ENCODE peak calls at places on chromosomes 4 and X, in four cellular contexts. G is stimulated activated naive B cell treated with anti-CD40 and anti-IgM and Interleukin-4, amounts not matched to agents 10 μg/mL and 1 μg/mL and 100 μg/mL, for 72 hours; Z is activated T-helper 1 cell treated with anti-CD3 and anti-CD28 coated beads, Interleukin-2, amount 50 U/mL, for 16 hours; M is dorsolateral prefrontal cortex. N is an unnamed sample.

GRCh38 chr4:145731026-145731425 is 51.1 kb downstream of the C4orf51 start:
- DNase-seq in M (no peak), G (no peak), Z (no peak), N (no peak)

GRCh38 chr4:88757067-88757466 is 59.4 kb upstream of the NAP1L5 start:
- DNase-seq in M (no peak), Z (no peak), G (no peak), N (no peak)

GRCh38 chrX:74133156-74133796 is 170.7 kb upstream of the ZCCHC13 start:
- DNase-seq in G (peak; percentile 3), Z (no peak), M (no peak), N (peak; percentile 42)

GRCh38 chrX:15344106-15344505 is 8.8 kb upstream of the PIGA start:
- DNase-seq in G (no peak), M (no peak), Z (no peak), N (no peak)

GRCh38 chrX:16188687-16189086 is 21.4 kb downstream of the MAGEB17 start:
- DNase-seq in G (no peak), Z (no peak), M (no peak), N (no peak)

GRCh38 chr4:19135886-19136633 is 1114.5 kb upstream of the LCORL start:
- DNase-seq in G (no peak), M (no peak), Z (no peak), N (no peak)

GRCh38 chr4:123170843-123171242 is 225.8 kb upstream of the SPRY1 start:
- DNase-seq in M (no peak), G (no peak), Z (no peak), N (no peak)

GRCh38 chr4:102736636-102737549 is 23.9 kb downstream of the MANBA start:
- DNase-seq in M (no peak), G (no peak), Z (no peak), N (no peak)

GRCh38 chr4:48042979-48043461 is 26.4 kb downstream of the NIPAL1 start:
- DNase-seq in G (no peak), M (no peak), Z (no peak), N (no peak)

GRCh38 chr4:3879681-3880594 is 113.8 kb downstream of the ADRA2C start:
- DNase-seq in Z (no peak), M (no peak), G (no peak), N (no peak)

GRCh38 chrX:39654183-39654925 is 443.4 kb downstream of the BCOR start:
- DNase-seq in Z (no peak), G (no peak), M (no peak), N (no peak)

GRCh38 chr4:98851806-98852205 is 77.1 kb downstream of the EIF4E start:
- DNase-seq in Z (no peak), G (no peak), M (no peak), N (no peak)

GRCh38 chr4:141131738-141132688 is 1.3 kb downstream of the RNF150 start:
- DNase-seq in M (peak; percentile 60), G (no peak), Z (no peak), N (peak; percentile 7)

GRCh38 chr4:34417160-34417559 is 1827.2 kb downstream of the ARAP2 start:
- DNase-seq in Z (no peak), G (no peak), M (no peak), N (no peak)

GRCh38 chr4:2337896-2338295 is 76.0 kb upstream of the MXD4 start:
- DNase-seq in Z (no peak), M (no peak), G (no peak), N (no peak)

GRCh38 chrX:85851418-85851817 is 195.9 kb downstream of the CHM start:
- DNase-seq in G (no peak), Z (no peak), M (no peak), N (no peak)

GRCh38 chr4:71974681-71975080 is 57.1 kb upstream of the NPFFR2 start:
- DNase-seq in Z (no peak), M (no peak), G (no peak), N (no peak)

GRCh38 chr4:128861856-128862518 is 52.5 kb downstream of the JADE1 start:
- DNase-seq in Z (no peak), G (no peak), M (no peak), N (no peak)

GRCh38 chrX:120672389-120672788 is 42.5 kb upstream of the C1GALT1C1 start:
- DNase-seq in Z (no peak), M (no peak), G (no peak), N (no peak)

GRCh38 chr4:66294626-66295025 is 624.3 kb upstream of the EPHA5 start:
- DNase-seq in M (no peak), G (no peak), Z (no peak), N (no peak)

GRCh38 chr4:154018659-154019058 is 229.8 kb upstream of the SFRP2 start:
- DNase-seq in M (no peak), Z (no peak), G (no peak), N (no peak)

GRCh38 chr4:131366724-131367123 is 1782.4 kb upstream of the PCDH10 start:
- DNase-seq in G (no peak), Z (no peak), M (no peak), N (no peak)

GRCh38 chr4:13920111-13920875 is 292.8 kb upstream of the BOD1L1 start:
- DNase-seq in M (no peak), G (no peak), Z (no peak), N (no peak)

GRCh38 chrX:1443496-1444075 is 9.1 kb downstream of the ASMTL start:
- DNase-seq in M (peak; percentile 15), Z (no peak), G (no peak), N (no peak)

GRCh38 chr4:40395908-40396806 is 61.0 kb downstream of the CHRNA9 start:
- DNase-seq in M (no peak), Z (no peak), G (no peak), N (no peak)